ENCODE peak calls at places on chromosomes 12 and 14, in eight cellular contexts. V is pancreas, X is HL-60, R is GM23338, U is heart right ventricle, T is fibroblast of lung, F is tibial artery, W is H1. Y is an unnamed sample.

GRCh38 chr12:101607894-101608293 is 13.1 kb downstream of the MYBPC1 start:
- DNase-seq in U (no peak), X (no peak), V (no peak), F (no peak), T (no peak), W (no peak), R (no peak), Y (no peak)

GRCh38 chr12:124347805-124348658 is 53.1 kb downstream of the RFLNA start:
- DNase-seq in F (no peak), R (peak), T (no peak), V (no peak), X (peak), U (no peak), W (no peak), Y (no peak)

GRCh38 chr12:125395583-125396215 is 330.5 kb downstream of the AACS start:
- DNase-seq in W (no peak), F (no peak), V (no peak), T (no peak), R (no peak), U (no peak), X (no peak), Y (no peak)

GRCh38 chr12:131105736-131106356 is 152.1 kb downstream of the ADGRD1 start:
- DNase-seq in R (no peak), F (peak), X (no peak), U (no peak), W (no peak), T (no peak), V (no peak), Y (no peak)

GRCh38 chr12:4370265-4370664 is 9.2 kb downstream of the FGF23 start:
- DNase-seq in U (no peak), X (no peak), T (no peak), F (no peak), V (no peak), W (no peak), R (no peak), Y (no peak)

GRCh38 chr14:64979336-64980074 is 7.2 kb upstream of the FNTB start:
- DNase-seq in U (no peak), T (peak), F (no peak), V (no peak), X (no peak), W (no peak), R (peak), Y (peak)

GRCh38 chr12:123761841-123762714 is at the start of gene DNAH10:
- DNase-seq in U (no peak), W (peak), R (peak), F (no peak), X (peak), V (no peak), T (peak), Y (peak)

GRCh38 chr14:96660135-96660534 is 137.0 kb upstream of the VRK1 start:
- DNase-seq in T (no peak), V (no peak), W (no peak), R (no peak), X (no peak), U (no peak), F (no peak), Y (no peak)

GRCh38 chr14:64510825-64511679 is 6.5 kb downstream of the ZBTB1 start:
- DNase-seq in T (peak), R (peak), U (no peak), F (peak), W (no peak), X (peak), V (peak), Y (peak)

GRCh38 chr12:110798461-110798860 is 48.3 kb upstream of the CCDC63 start:
- DNase-seq in F (no peak), V (no peak), W (no peak), X (no peak), U (no peak), R (no peak), T (peak), Y (peak)

GRCh38 chr14:68790656-68791077 is 2.2 kb downstream of the ZFP36L1 start:
- DNase-seq in V (no peak), X (no peak), W (no peak), U (no peak), T (no peak), F (no peak), R (no peak), Y (no peak)

GRCh38 chr14:77495354-77495753 is 3.3 kb downstream of the ISM2 start:
- DNase-seq in X (no peak), V (no peak), U (no peak), T (no peak), F (no peak), R (no peak), W (no peak), Y (no peak)

GRCh38 chr12:120814203-120814902 is 88.7 kb downstream of the ACADS start:
- DNase-seq in V (no peak), F (no peak), T (no peak), R (no peak), X (no peak), U (no peak), W (no peak), Y (peak)

GRCh38 chr12:131457028-131457310 is 253.9 kb upstream of the SFSWAP start:
- DNase-seq in X (no peak), R (no peak), T (no peak), V (no peak), F (no peak), W (no peak), U (no peak), Y (no peak)

GRCh38 chr12:121786441-121786825 is 7.1 kb downstream of the RHOF start:
- DNase-seq in T (peak), U (no peak), F (no peak), X (peak), W (no peak), R (no peak), V (peak), Y (peak)

GRCh38 chr14:77681196-77682157 is 26.3 kb downstream of the ALKBH1 start:
- DNase-seq in W (no peak), R (no peak), T (peak), F (no peak), U (no peak), X (no peak), V (peak), Y (peak)

GRCh38 chr12:13435535-13435934 is 239.0 kb downstream of the EMP1 start:
- DNase-seq in U (no peak), F (no peak), W (peak), V (no peak), R (peak), X (no peak), T (no peak), Y (no peak)

GRCh38 chr12:84502907-84503787 is 409.5 kb downstream of the SLC6A15 start:
- DNase-seq in R (peak), X (peak), U (no peak), F (peak), W (no peak), T (peak), V (peak), Y (peak)

GRCh38 chr12:24780969-24781368 is 167.9 kb downstream of the BCAT1 start:
- DNase-seq in V (no peak), X (no peak), T (peak), W (no peak), R (peak), U (no peak), F (no peak), Y (peak)

GRCh38 chr12:126668538-126668937 is 1598.4 kb upstream of the TMEM132C start:
- DNase-seq in U (no peak), F (no peak), V (no peak), W (no peak), X (peak), R (no peak), T (peak), Y (peak)

GRCh38 chr12:116318738-116319050 is 41.2 kb upstream of the MED13L start:
- DNase-seq in X (no peak), T (peak), F (no peak), V (peak), W (no peak), U (no peak), R (no peak), Y (no peak)

DNA sequence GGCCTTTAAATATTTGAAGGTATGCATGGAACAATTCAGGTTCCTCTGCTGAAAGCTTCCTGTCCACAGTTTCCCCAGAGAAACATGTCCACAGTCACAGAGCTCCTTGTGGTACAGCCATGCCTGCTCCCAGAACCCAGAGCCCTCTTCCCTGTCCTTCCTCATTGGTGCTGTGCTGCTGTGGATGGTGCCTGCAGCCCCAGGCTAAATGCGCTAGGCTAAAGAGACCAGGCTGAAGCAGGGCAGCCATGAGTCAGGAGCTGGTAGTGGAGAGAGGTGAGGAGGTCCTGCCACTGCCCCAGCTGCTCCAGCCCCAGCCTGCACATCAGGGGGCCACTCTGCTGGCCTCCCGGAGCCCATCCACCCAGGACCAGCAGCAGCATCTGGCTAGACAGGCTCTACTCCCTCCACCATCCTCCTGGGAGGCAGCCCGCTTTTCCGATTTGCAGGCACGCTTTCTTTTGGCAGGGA is 65.4 kb upstream of the DDX11 start:
- DNase-seq in U (no peak), X (no peak), F (no peak), W (no peak), R (no peak), T (no peak), V (no peak), Y (no peak)
- TF ChIP-seq CTCF in U (no peak), X (no peak), F (no peak), W (no peak), R (no peak), T (no peak), V (no peak), Y (no peak)

DNA sequence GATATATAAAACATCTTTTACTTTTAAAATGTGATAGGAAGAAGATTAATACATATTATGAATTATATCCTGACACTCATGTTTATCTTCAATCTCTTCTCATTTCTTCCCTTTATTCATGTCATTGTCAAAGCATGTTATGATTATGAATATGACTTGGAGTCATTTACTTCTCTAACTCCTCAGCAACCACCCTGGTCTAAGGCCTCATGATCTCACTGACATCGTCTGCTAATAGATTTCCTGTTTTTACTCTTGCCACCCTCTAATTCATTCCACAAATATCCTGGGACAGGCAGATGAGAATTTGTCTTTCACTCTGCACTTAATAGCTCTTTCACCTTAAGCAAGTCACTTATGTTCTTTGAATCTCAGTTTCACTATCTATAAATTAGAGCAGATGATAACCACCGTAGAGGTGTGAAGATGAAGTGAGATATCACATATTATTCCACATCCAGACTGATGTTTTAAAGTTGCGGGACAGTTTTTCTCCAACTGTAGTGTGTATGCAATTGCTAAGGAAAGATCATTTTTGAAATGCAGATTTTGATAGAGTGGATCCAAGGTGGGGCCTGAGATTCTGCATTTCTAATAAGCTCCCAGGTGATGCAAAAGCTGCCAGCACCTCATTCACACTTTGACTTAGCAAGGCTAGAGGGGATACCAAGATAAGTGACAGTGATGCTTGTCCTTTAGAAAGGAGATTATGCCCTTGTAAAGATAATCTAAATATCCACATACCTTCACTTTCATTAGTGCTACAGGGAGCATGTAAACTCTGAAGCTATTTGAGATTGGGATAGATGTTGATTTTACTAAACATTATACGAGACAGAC is 3.3 kb upstream of the IAPP start:
- DNase-seq in U (no peak), V (no peak), T (no peak), W (no peak), F (no peak), R (no peak), X (no peak), Y (no peak)
- H3K4me3 ChIP-seq in U (no peak), V (no peak), T (no peak), W (no peak), F (no peak), R (no peak), X (no peak), Y (no peak)

GRCh38 chr12:20950248-20950647 is 139.7 kb downstream of the SLCO1B3 start:
- DNase-seq in V (no peak), X (peak), U (no peak), W (no peak), T (no peak), R (peak), F (no peak), Y (peak)
- TF ChIP-seq CTCF in V (peak), X (peak), U (no peak), W (no peak), T (no peak), R (peak), F (no peak), Y (peak)

GRCh38 chr12:114691196-114691595 is 7.2 kb upstream of the TBX3 start:
- DNase-seq in V (no peak), X (no peak), R (no peak), F (no peak), W (no peak), T (peak), U (no peak), Y (no peak)

GRCh38 chr12:114692558-114693531 is 8.9 kb upstream of the TBX3 start:
- DNase-seq in V (no peak), W (no peak), F (no peak), T (peak), U (no peak), X (no peak), R (peak), Y (no peak)

GRCh38 chr12:114693532-114693931 is 9.6 kb upstream of the TBX3 start:
- DNase-seq in F (no peak), W (no peak), V (no peak), R (no peak), U (no peak), T (no peak), X (no peak), Y (no peak)

GRCh38 chr12:114690267-114691135 is 6.5 kb upstream of the TBX3 start:
- DNase-seq in W (no peak), X (no peak), V (no peak), T (no peak), U (no peak), F (no peak), R (peak), Y (no peak)

DNA sequence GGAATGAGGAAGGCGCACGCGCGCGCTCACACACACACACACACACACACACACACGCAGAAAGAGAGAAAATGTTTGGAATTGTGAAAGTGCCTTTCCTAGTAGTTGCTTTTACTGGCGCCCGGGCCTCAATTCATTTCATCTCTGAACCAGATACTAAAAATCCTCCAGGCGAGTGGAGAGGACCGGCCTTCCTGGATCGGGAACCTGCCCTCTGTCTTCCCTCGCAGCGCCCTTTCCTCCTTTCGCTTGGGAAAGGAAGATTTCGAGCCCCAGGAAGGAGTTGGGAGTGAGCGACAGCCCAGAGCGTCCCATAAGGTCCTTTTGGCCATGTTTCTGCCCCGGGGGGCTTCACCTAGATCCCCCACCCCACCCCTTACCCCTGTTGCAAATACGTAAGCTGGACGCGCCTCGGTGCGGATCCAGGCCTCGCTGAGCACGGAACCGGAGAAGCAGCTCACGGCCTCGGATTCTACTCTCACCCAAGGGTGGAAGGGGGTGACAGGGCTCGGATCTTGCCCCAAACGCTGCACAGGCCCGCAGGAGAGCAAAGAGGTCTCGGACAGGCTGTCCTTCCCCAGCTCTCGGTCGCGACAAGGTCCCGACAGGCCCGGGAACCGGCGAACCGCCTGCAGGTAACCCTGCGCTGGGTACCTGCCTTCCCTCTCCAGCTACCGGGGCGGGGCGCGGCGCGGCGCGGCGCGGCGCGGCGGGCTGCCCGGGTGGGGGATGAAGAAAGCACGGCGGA is 8.0 kb upstream of the TBX3 start:
- DNase-seq in U (no peak), W (no peak), F (no peak), X (no peak), V (no peak), T (peak), R (peak), Y (no peak)
- H3K4me3 ChIP-seq in U (peak), W (peak), F (no peak), X (no peak), V (no peak), T (peak), R (peak), Y (peak)

GRCh38 chr12:21839776-21840175 is 65.3 kb upstream of the KCNJ8 start:
- DNase-seq in F (no peak), T (no peak), W (no peak), U (no peak), R (no peak), V (no peak), X (no peak), Y (no peak)
- TF ChIP-seq CTCF in F (no peak), T (no peak), W (no peak), U (no peak), R (no peak), V (no peak), X (no peak), Y (no peak)

GRCh38 chr14:53927171-53927570 is 29.5 kb downstream of the BMP4 start:
- DNase-seq in W (no peak), R (no peak), F (no peak), T (peak), U (no peak), V (no peak), X (no peak), Y (no peak)

GRCh38 chr14:53929871-53930685 is 26.5 kb downstream of the BMP4 start:
- DNase-seq in F (no peak), W (no peak), R (peak), V (no peak), T (no peak), X (no peak), U (no peak), Y (no peak)

GRCh38 chr14:53925201-53925766 is 31.3 kb downstream of the BMP4 start:
- DNase-seq in W (no peak), U (no peak), T (peak), F (no peak), X (no peak), R (no peak), V (no peak), Y (no peak)

GRCh38 chr14:53921027-53921426 is 35.6 kb downstream of the BMP4 start:
- DNase-seq in R (peak), F (no peak), V (no peak), X (no peak), U (no peak), W (no peak), T (no peak), Y (no peak)

DNA sequence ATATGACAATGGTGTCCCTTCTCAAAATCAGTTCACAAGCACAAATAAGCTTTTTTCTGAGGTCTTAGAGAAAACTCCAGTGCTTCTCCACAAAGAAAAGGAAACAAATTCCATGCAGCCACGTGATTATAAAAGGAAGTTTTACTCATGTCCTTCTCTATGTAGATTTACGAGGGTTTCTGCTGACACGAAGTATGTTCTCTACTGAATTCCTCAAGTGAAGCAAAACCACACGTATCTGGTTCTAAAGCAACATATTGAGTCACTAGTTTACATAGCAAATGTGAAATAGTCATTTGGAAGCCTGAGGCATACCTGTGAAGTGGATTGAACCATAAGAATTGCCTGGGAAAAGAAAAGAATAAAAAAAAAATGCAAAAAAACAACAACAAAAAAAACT is 31.9 kb downstream of the BMP4 start:
- DNase-seq in V (no peak), R (no peak), W (no peak), U (no peak), F (no peak), T (peak), X (no peak), Y (peak)
- H3K4me3 ChIP-seq in V (no peak), R (no peak), W (no peak), U (no peak), F (no peak), T (no peak), X (no peak), Y (no peak)

DNA sequence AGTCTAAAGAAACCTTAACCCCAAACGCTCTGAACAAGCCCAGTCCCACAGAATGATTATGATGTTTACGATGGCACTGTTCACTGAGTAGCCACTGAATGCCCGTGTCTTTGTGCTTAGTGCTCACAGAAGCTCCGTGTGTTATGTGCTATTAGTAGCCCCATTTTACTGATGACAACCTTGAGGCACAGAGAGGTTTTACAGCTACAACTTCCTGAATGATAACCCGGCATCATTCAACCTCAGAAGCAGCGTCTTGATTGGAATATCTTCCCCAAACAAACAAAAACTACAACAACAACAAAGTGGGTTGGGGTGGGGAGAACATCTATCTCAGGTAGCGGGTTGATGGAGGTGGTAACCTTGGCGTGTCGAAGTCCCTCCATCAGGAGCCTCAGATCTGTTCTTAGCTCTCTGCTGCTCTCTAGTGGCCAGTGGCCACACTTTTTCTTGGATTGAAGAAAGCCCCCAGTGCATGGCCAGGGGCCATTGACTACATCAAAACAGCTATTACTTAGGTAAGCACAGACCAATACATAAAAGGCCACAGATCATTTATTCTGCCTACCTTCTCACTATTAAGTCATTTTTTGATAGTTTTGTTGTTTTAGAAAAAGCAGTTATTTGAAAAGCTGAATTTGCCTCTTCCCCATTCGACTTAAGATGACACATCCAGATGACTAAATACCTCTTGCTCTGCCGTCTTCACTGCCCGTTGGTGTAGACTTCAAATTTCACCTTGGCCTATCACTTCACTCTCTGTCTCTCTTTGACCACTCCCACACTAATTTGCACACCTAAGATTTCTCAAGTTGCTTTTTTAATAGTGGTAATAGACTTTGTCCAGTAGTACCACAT is 376.9 kb downstream of the GALC start:
- DNase-seq in W (peak), T (peak), U (peak), F (peak), R (peak), X (peak), V (peak), Y (peak)
- TF ChIP-seq CTCF in W (peak), T (peak), U (peak), F (peak), R (peak), X (peak), V (peak), Y (peak)

Y was measured in choroid plexus epithelial cell.